ENCODE peak calls at places on chromosomes 5 and 9, in seven cellular contexts. One of them, this sample, is unnamed.

GRCh38 chr5:172175263-172175719 is 12.7 kb downstream of the STK10 start:
- DNase-seq in CD8-positive, alpha-beta T cell: peak
- DNase-seq in substantia nigra: no peak
- DNase-seq in testis: no peak
- DNase-seq in tibial nerve: no peak
- DNase-seq in right atrium auricular region: no peak
- DNase-seq in dorsolateral prefrontal cortex: no peak
- DNase-seq in this sample: no peak

GRCh38 chr9:115551396-115551795 is 433.4 kb upstream of the TNC start:
- DNase-seq in CD8-positive, alpha-beta T cell: no peak
- DNase-seq in substantia nigra: no peak
- DNase-seq in testis: no peak
- DNase-seq in tibial nerve: no peak
- DNase-seq in right atrium auricular region: no peak
- DNase-seq in dorsolateral prefrontal cortex: no peak
- DNase-seq in this sample: no peak

GRCh38 chr9:79570449-79571308 is 1.1 kb upstream of the TLE4 start:
- DNase-seq in CD8-positive, alpha-beta T cell: peak
- DNase-seq in substantia nigra: peak
- DNase-seq in testis: peak
- DNase-seq in tibial nerve: no peak
- DNase-seq in right atrium auricular region: peak
- DNase-seq in dorsolateral prefrontal cortex: peak
- DNase-seq in this sample: peak

GRCh38 chr9:124010665-124011321 is 775 bp upstream of the LHX2 start:
- DNase-seq in CD8-positive, alpha-beta T cell: no peak
- DNase-seq in substantia nigra: no peak
- DNase-seq in testis: no peak
- DNase-seq in tibial nerve: no peak
- DNase-seq in right atrium auricular region: no peak
- DNase-seq in dorsolateral prefrontal cortex: no peak
- DNase-seq in this sample: no peak

GRCh38 chr5:137181685-137182084 is 317.4 kb downstream of the SPOCK1 start:
- DNase-seq in CD8-positive, alpha-beta T cell: no peak
- DNase-seq in substantia nigra: no peak
- DNase-seq in testis: no peak
- DNase-seq in tibial nerve: no peak
- DNase-seq in right atrium auricular region: no peak
- DNase-seq in dorsolateral prefrontal cortex: no peak
- DNase-seq in this sample: no peak

GRCh38 chr5:90421136-90421535 is 11.6 kb upstream of the CETN3 start:
- DNase-seq in CD8-positive, alpha-beta T cell: no peak
- DNase-seq in substantia nigra: no peak
- DNase-seq in testis: no peak
- DNase-seq in tibial nerve: no peak
- DNase-seq in right atrium auricular region: no peak
- DNase-seq in dorsolateral prefrontal cortex: no peak
- DNase-seq in this sample: no peak

GRCh38 chr5:115329475-115329874 is 33.0 kb upstream of the CCDC112 start:
- DNase-seq in CD8-positive, alpha-beta T cell: no peak
- DNase-seq in substantia nigra: peak
- DNase-seq in testis: no peak
- DNase-seq in tibial nerve: no peak
- DNase-seq in right atrium auricular region: no peak
- DNase-seq in dorsolateral prefrontal cortex: no peak
- DNase-seq in this sample: no peak

GRCh38 chr9:129763235-129763917 is 10.5 kb upstream of the PTGES start:
- DNase-seq in CD8-positive, alpha-beta T cell: no peak
- DNase-seq in substantia nigra: no peak
- DNase-seq in testis: no peak
- DNase-seq in tibial nerve: peak
- DNase-seq in right atrium auricular region: no peak
- DNase-seq in dorsolateral prefrontal cortex: no peak
- DNase-seq in this sample: no peak

GRCh38 chr5:62722360-62722759 is 143.7 kb downstream of the LRRC70 start:
- DNase-seq in CD8-positive, alpha-beta T cell: no peak
- DNase-seq in substantia nigra: no peak
- DNase-seq in testis: no peak
- DNase-seq in tibial nerve: no peak
- DNase-seq in right atrium auricular region: no peak
- DNase-seq in dorsolateral prefrontal cortex: no peak
- DNase-seq in this sample: no peak

GRCh38 chr5:1118738-1119137 is 6.9 kb upstream of the SLC12A7 start:
- DNase-seq in CD8-positive, alpha-beta T cell: no peak
- DNase-seq in substantia nigra: no peak
- DNase-seq in testis: peak
- DNase-seq in tibial nerve: no peak
- DNase-seq in right atrium auricular region: no peak
- DNase-seq in dorsolateral prefrontal cortex: no peak
- DNase-seq in this sample: no peak

GRCh38 chr5:122101636-122102285 is 23.7 kb upstream of the LOX start:
- DNase-seq in CD8-positive, alpha-beta T cell: no peak
- DNase-seq in substantia nigra: no peak
- DNase-seq in testis: no peak
- DNase-seq in tibial nerve: no peak
- DNase-seq in right atrium auricular region: no peak
- DNase-seq in dorsolateral prefrontal cortex: no peak
- DNase-seq in this sample: no peak

GRCh38 chr5:151694035-151694485 is 7.3 kb upstream of the SPARC start:
- DNase-seq in CD8-positive, alpha-beta T cell: no peak
- DNase-seq in substantia nigra: peak
- DNase-seq in testis: peak
- DNase-seq in tibial nerve: no peak
- DNase-seq in right atrium auricular region: no peak
- DNase-seq in dorsolateral prefrontal cortex: no peak
- DNase-seq in this sample: peak
- H3K27ac ChIP-seq in CD8-positive, alpha-beta T cell: no peak
- H3K27ac ChIP-seq in substantia nigra: peak
- H3K27ac ChIP-seq in testis: peak
- H3K27ac ChIP-seq in tibial nerve: peak
- H3K27ac ChIP-seq in right atrium auricular region: no peak
- H3K27ac ChIP-seq in dorsolateral prefrontal cortex: peak
- H3K27ac ChIP-seq in this sample: peak

GRCh38 chr9:136722093-136722968 is 10.0 kb downstream of the DIPK1B start:
- DNase-seq in CD8-positive, alpha-beta T cell: no peak
- DNase-seq in substantia nigra: no peak
- DNase-seq in testis: no peak
- DNase-seq in tibial nerve: no peak
- DNase-seq in right atrium auricular region: no peak
- DNase-seq in dorsolateral prefrontal cortex: no peak
- DNase-seq in this sample: no peak

GRCh38 chr9:136722969-136723356 is 10.6 kb downstream of the DIPK1B start:
- DNase-seq in CD8-positive, alpha-beta T cell: no peak
- DNase-seq in substantia nigra: no peak
- DNase-seq in testis: no peak
- DNase-seq in tibial nerve: no peak
- DNase-seq in right atrium auricular region: no peak
- DNase-seq in dorsolateral prefrontal cortex: peak
- DNase-seq in this sample: no peak

GRCh38 chr9:136720887-136721338 is 8.5 kb downstream of the DIPK1B start:
- DNase-seq in CD8-positive, alpha-beta T cell: no peak
- DNase-seq in substantia nigra: no peak
- DNase-seq in testis: no peak
- DNase-seq in tibial nerve: no peak
- DNase-seq in right atrium auricular region: no peak
- DNase-seq in dorsolateral prefrontal cortex: no peak
- DNase-seq in this sample: no peak

GRCh38 chr9:136720251-136720886 is 8.0 kb downstream of the DIPK1B start:
- DNase-seq in CD8-positive, alpha-beta T cell: no peak
- DNase-seq in substantia nigra: no peak
- DNase-seq in testis: peak
- DNase-seq in tibial nerve: no peak
- DNase-seq in right atrium auricular region: no peak
- DNase-seq in dorsolateral prefrontal cortex: no peak
- DNase-seq in this sample: no peak

DNA sequence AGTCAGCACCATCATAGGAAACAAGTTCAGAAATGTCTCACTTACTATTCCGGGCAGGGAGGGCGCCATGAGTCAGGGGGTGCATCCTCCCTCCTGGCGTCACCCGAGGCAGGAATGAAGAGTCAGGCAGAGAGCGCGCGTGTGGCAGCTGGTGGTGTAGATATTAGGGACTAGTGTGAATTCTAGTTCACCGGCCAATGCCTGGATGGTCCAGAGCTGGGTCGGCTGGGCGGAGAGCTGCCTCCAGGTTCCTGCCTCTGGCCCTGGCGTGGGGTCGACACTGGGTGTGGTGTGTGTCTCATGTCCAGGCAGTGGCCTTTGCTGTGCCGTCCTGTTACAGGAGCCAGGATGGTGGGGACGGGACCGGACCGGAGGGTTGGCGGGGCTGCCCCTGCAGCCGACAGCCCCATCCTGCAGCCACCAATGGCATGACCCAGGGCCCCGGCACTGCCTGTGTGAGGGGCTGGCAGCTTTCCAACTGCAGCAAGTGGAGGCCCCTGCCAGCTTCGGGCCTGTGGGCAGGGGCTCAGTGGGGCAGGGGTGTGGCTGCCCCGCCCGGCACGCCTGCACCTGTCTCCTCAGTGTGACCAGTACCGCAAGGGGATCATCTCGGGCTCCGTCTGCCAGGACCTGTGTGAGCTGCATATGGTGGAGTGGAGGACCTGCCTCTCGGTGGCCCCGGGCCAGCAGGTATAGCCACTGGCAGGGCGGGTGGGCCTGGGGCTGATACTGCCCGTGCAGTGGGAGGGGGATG is 9.1 kb downstream of the DIPK1B start:
- DNase-seq in CD8-positive, alpha-beta T cell: no peak
- DNase-seq in substantia nigra: no peak
- DNase-seq in testis: no peak
- DNase-seq in tibial nerve: no peak
- DNase-seq in right atrium auricular region: peak
- DNase-seq in dorsolateral prefrontal cortex: peak
- DNase-seq in this sample: no peak
- H3K27ac ChIP-seq in CD8-positive, alpha-beta T cell: no peak
- H3K27ac ChIP-seq in substantia nigra: peak
- H3K27ac ChIP-seq in testis: no peak
- H3K27ac ChIP-seq in tibial nerve: no peak
- H3K27ac ChIP-seq in right atrium auricular region: peak
- H3K27ac ChIP-seq in dorsolateral prefrontal cortex: peak
- H3K27ac ChIP-seq in this sample: no peak

GRCh38 chr9:4305586-4305985 is 5.7 kb upstream of the GLIS3 start:
- DNase-seq in CD8-positive, alpha-beta T cell: no peak
- DNase-seq in substantia nigra: no peak
- DNase-seq in testis: no peak
- DNase-seq in tibial nerve: no peak
- DNase-seq in right atrium auricular region: no peak
- DNase-seq in dorsolateral prefrontal cortex: no peak
- DNase-seq in this sample: no peak

GRCh38 chr9:4305065-4305481 is 5.2 kb upstream of the GLIS3 start:
- DNase-seq in CD8-positive, alpha-beta T cell: no peak
- DNase-seq in substantia nigra: no peak
- DNase-seq in testis: no peak
- DNase-seq in tibial nerve: no peak
- DNase-seq in right atrium auricular region: no peak
- DNase-seq in dorsolateral prefrontal cortex: no peak
- DNase-seq in this sample: no peak

GRCh38 chr9:4308482-4308881 is 8.6 kb upstream of the GLIS3 start:
- DNase-seq in CD8-positive, alpha-beta T cell: no peak
- DNase-seq in substantia nigra: no peak
- DNase-seq in testis: no peak
- DNase-seq in tibial nerve: no peak
- DNase-seq in right atrium auricular region: no peak
- DNase-seq in dorsolateral prefrontal cortex: no peak
- DNase-seq in this sample: no peak

GRCh38 chr9:4306066-4306787 is 6.4 kb upstream of the GLIS3 start:
- DNase-seq in CD8-positive, alpha-beta T cell: no peak
- DNase-seq in substantia nigra: no peak
- DNase-seq in testis: no peak
- DNase-seq in tibial nerve: no peak
- DNase-seq in right atrium auricular region: no peak
- DNase-seq in dorsolateral prefrontal cortex: no peak
- DNase-seq in this sample: no peak

GRCh38 chr9:4306788-4307144 is 6.9 kb upstream of the GLIS3 start:
- DNase-seq in CD8-positive, alpha-beta T cell: no peak
- DNase-seq in substantia nigra: no peak
- DNase-seq in testis: no peak
- DNase-seq in tibial nerve: no peak
- DNase-seq in right atrium auricular region: no peak
- DNase-seq in dorsolateral prefrontal cortex: no peak
- DNase-seq in this sample: no peak
- H3K27ac ChIP-seq in CD8-positive, alpha-beta T cell: no peak
- H3K27ac ChIP-seq in substantia nigra: no peak
- H3K27ac ChIP-seq in testis: no peak
- H3K27ac ChIP-seq in tibial nerve: no peak
- H3K27ac ChIP-seq in right atrium auricular region: no peak
- H3K27ac ChIP-seq in dorsolateral prefrontal cortex: no peak
- H3K27ac ChIP-seq in this sample: no peak

GRCh38 chr9:133701981-133702797 is 36.0 kb downstream of the SARDH start:
- DNase-seq in CD8-positive, alpha-beta T cell: peak
- DNase-seq in substantia nigra: no peak
- DNase-seq in testis: no peak
- DNase-seq in tibial nerve: no peak
- DNase-seq in right atrium auricular region: no peak
- DNase-seq in dorsolateral prefrontal cortex: peak
- DNase-seq in this sample: peak

GRCh38 chr9:133704711-133705181 is 33.4 kb downstream of the SARDH start:
- DNase-seq in CD8-positive, alpha-beta T cell: no peak
- DNase-seq in substantia nigra: no peak
- DNase-seq in testis: no peak
- DNase-seq in tibial nerve: no peak
- DNase-seq in right atrium auricular region: no peak
- DNase-seq in dorsolateral prefrontal cortex: no peak
- DNase-seq in this sample: no peak

GRCh38 chr9:133705576-133705975 is 32.6 kb downstream of the SARDH start:
- DNase-seq in CD8-positive, alpha-beta T cell: no peak
- DNase-seq in substantia nigra: no peak
- DNase-seq in testis: no peak
- DNase-seq in tibial nerve: no peak
- DNase-seq in right atrium auricular region: no peak
- DNase-seq in dorsolateral prefrontal cortex: no peak
- DNase-seq in this sample: no peak

GRCh38 chr9:133702798-133703570 is 35.2 kb downstream of the SARDH start:
- DNase-seq in CD8-positive, alpha-beta T cell: no peak
- DNase-seq in substantia nigra: no peak
- DNase-seq in testis: no peak
- DNase-seq in tibial nerve: no peak
- DNase-seq in right atrium auricular region: no peak
- DNase-seq in dorsolateral prefrontal cortex: no peak
- DNase-seq in this sample: no peak

DNA sequence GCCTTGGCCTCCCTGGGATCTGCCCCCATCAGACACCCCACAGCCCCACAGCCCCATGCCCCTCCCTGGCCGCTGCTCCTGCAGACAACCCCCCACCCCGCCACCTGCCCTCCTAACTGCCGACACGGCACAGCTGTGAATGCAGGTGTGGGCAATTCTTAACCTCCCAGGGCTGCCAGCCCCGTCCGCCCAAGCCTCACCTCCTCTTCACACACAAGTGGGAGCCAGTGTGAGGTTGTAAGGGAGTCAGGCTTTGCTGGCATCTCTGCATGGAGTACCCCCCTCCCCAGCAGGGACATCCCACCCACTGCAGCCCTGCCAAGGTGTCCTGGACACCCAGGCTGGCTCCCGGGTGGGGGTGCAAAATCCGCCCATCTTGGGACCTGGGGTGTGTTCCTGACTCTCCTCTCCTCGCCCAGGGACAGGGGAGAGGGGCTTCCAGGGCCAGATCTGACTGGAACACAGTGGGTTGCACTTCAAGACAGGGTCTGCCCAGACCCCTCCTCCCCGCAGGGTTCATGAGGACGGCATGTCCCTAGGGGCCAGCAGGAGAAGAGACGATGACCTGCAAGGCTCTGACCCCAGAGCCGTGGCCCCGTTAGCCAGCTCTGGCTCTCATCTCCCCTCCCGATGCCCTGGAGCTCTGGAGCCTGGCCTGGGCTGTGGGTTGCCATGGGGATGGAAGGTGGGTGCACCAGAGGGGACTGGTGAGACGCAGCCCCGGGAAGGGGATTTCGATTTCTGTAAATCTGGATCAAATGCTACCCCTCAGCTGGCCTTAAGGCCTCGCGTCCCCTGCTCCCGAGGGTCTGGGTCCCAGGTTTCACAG is 34.4 kb downstream of the SARDH start:
- DNase-seq in CD8-positive, alpha-beta T cell: no peak
- DNase-seq in substantia nigra: no peak
- DNase-seq in testis: no peak
- DNase-seq in tibial nerve: no peak
- DNase-seq in right atrium auricular region: no peak
- DNase-seq in dorsolateral prefrontal cortex: no peak
- DNase-seq in this sample: no peak
- H3K27ac ChIP-seq in CD8-positive, alpha-beta T cell: no peak
- H3K27ac ChIP-seq in substantia nigra: no peak
- H3K27ac ChIP-seq in testis: no peak
- H3K27ac ChIP-seq in tibial nerve: no peak
- H3K27ac ChIP-seq in right atrium auricular region: no peak
- H3K27ac ChIP-seq in dorsolateral prefrontal cortex: peak
- H3K27ac ChIP-seq in this sample: no peak

This sample was measured in caudate nucleus.